ENCODE peak calls at places on chromosomes 2 and 18, in six cellular contexts. Z is NCI-H2081, H is RKO, B is NCI-H1436, L is right cardiac atrium, G is esophagus muscularis mucosa. W is an unnamed sample.

GRCh38 chr2:108194409-108195132 is 45.2 kb upstream of the SULT1C3 start:
- DNase-seq in Z (no peak), H (peak), B (no peak), L (no peak), G (no peak), W (no peak)

GRCh38 chr2:102439065-102439695 is 16.2 kb downstream of the IL18RAP start:
- DNase-seq in Z (no peak), H (no peak), B (no peak), L (no peak), G (peak), W (peak)

GRCh38 chr2:149648282-149649030 is 60.9 kb upstream of the MMADHC start:
- DNase-seq in Z (no peak), H (peak), B (no peak), L (peak), G (no peak), W (peak)

GRCh38 chr2:50484371-50484770 is 547.6 kb downstream of the NRXN1 start:
- DNase-seq in Z (no peak), H (no peak), B (no peak), L (no peak), G (no peak), W (no peak)

GRCh38 chr2:136212426-136213378 is 94.8 kb upstream of the CXCR4 start:
- DNase-seq in Z (no peak), H (no peak), B (no peak), L (no peak), G (peak), W (no peak)

GRCh38 chr2:17605691-17606090 is 65.2 kb downstream of the VSNL1 start:
- DNase-seq in Z (no peak), H (no peak), B (no peak), L (no peak), G (no peak), W (no peak)

GRCh38 chr18:43949291-43949690 is 672.0 kb upstream of the SYT4 start:
- DNase-seq in Z (no peak), H (no peak), B (no peak), L (no peak), G (no peak), W (no peak)

GRCh38 chr18:8747440-8747937 is 42.1 kb downstream of the MTCL1 start:
- DNase-seq in Z (no peak), H (no peak), B (no peak), L (no peak), G (no peak), W (peak)

GRCh38 chr2:239151201-239152131 is 249.4 kb downstream of the HDAC4 start:
- DNase-seq in Z (no peak), H (no peak), B (no peak), L (no peak), G (no peak), W (peak)

GRCh38 chr2:226031962-226032441 is 632.5 kb downstream of the NYAP2 start:
- DNase-seq in Z (no peak), H (no peak), B (no peak), L (no peak), G (no peak), W (no peak)

GRCh38 chr2:75612862-75613243 is 33.7 kb upstream of the MRPL19 start:
- DNase-seq in Z (no peak), H (no peak), B (no peak), L (no peak), G (peak), W (no peak)

GRCh38 chr2:88500691-88501090 is 48.2 kb upstream of the FOXI3 start:
- DNase-seq in Z (no peak), H (no peak), B (no peak), L (no peak), G (no peak), W (no peak)

GRCh38 chr18:35463837-35464236 is 33.9 kb downstream of the INO80C start:
- DNase-seq in Z (no peak), H (no peak), B (no peak), L (no peak), G (no peak), W (no peak)

GRCh38 chr18:39348757-39349156 is 1783.2 kb upstream of the CELF4 start:
- DNase-seq in Z (no peak), H (no peak), B (no peak), L (no peak), G (no peak), W (no peak)

GRCh38 chr2:233350708-233351107 is 3.6 kb upstream of the DGKD start:
- DNase-seq in Z (peak), H (peak), B (peak), L (peak), G (no peak), W (peak)

GRCh38 chr2:171673928-171674327 is 13.3 kb upstream of the DYNC1I2 start:
- DNase-seq in Z (no peak), H (no peak), B (no peak), L (no peak), G (no peak), W (peak)

GRCh38 chr2:9095690-9096089 is 92.2 kb upstream of the MBOAT2 start:
- DNase-seq in Z (no peak), H (no peak), B (no peak), L (peak), G (no peak), W (peak)

GRCh38 chr18:79615586-79615985 is 64.0 kb upstream of the CTDP1 start:
- DNase-seq in Z (no peak), H (no peak), B (no peak), L (no peak), G (no peak), W (no peak)

GRCh38 chr2:131521961-131522781 is 5.5 kb upstream of the CCDC74A start:
- DNase-seq in Z (no peak), H (no peak), B (no peak), L (no peak), G (no peak), W (no peak)

GRCh38 chr2:225112362-225113111 is 70.3 kb upstream of the DOCK10 start:
- DNase-seq in Z (no peak), H (no peak), B (no peak), L (no peak), G (no peak), W (no peak)

GRCh38 chr2:150872919-150873772 is 385.7 kb upstream of the RND3 start:
- DNase-seq in Z (no peak), H (no peak), B (no peak), L (no peak), G (no peak), W (peak)

GRCh38 chr2:121501554-121501953 is 29.1 kb upstream of the RNU4ATAC start:
- DNase-seq in Z (no peak), H (no peak), B (no peak), L (no peak), G (no peak), W (no peak)

GRCh38 chr2:16722121-16722520 is 56.5 kb upstream of the CYRIA start:
- DNase-seq in Z (no peak), H (no peak), B (no peak), L (no peak), G (no peak), W (no peak)

GRCh38 chr2:203463176-203463797 is 71.8 kb downstream of the RAPH1 start:
- DNase-seq in Z (no peak), H (no peak), B (no peak), L (no peak), G (no peak), W (peak)

GRCh38 chr18:9712606-9713005 is 4.5 kb downstream of the RAB31 start:
- DNase-seq in Z (no peak), H (no peak), B (no peak), L (no peak), G (no peak), W (peak)

GRCh38 chr2:174512345-174512744 is 25.5 kb upstream of the GPR155 start:
- DNase-seq in Z (no peak), H (no peak), B (no peak), L (no peak), G (no peak), W (no peak)

GRCh38 chr2:234425923-234426603 is 70.8 kb downstream of the ARL4C start:
- DNase-seq in Z (no peak), H (no peak), B (no peak), L (no peak), G (no peak), W (no peak)

GRCh38 chr18:2387588-2387987 is 183.7 kb downstream of the METTL4 start:
- DNase-seq in Z (no peak), H (no peak), B (no peak), L (no peak), G (no peak), W (no peak)

GRCh38 chr2:216702756-216703155 is 7.4 kb upstream of the IGFBP5 start:
- DNase-seq in Z (no peak), H (no peak), B (no peak), L (no peak), G (no peak), W (no peak)